ENCODE peak calls at places on chromosomes 3 and 15, in six cellular contexts. M is fibroblast of lung, N is GM23248, T is heart right ventricle, W is foreskin keratinocyte, O is cardiac muscle cell. P is an unnamed sample.

GRCh38 chr3:81255463-81255862 is 506.0 kb downstream of the GBE1 start:
- DNase-seq in W (no peak), N (peak; percentile 1), M (no peak), T (no peak), O (no peak), P (no peak)

GRCh38 chr3:48694610-48695051 is 8.9 kb upstream of the NCKIPSD start:
- DNase-seq in O (no peak), T (peak; percentile 73), N (peak; percentile 97), W (peak; percentile 71), M (peak; percentile 87), P (no peak)

GRCh38 chr15:100987143-100987542 is 68.0 kb downstream of the LRRK1 start:
- DNase-seq in O (no peak), W (no peak), M (no peak), N (peak; percentile 67), T (no peak), P (no peak)

GRCh38 chr15:71124937-71125755 is 9.9 kb downstream of the THSD4 start:
- DNase-seq in T (no peak), M (no peak), N (no peak), W (no peak), O (no peak), P (no peak)

GRCh38 chr3:136366289-136366688 is 116.1 kb downstream of the PCCB start:
- DNase-seq in W (peak; percentile 21), O (no peak), M (peak; percentile 29), N (peak; percentile 58), T (no peak), P (peak; percentile 57)

GRCh38 chr15:25693321-25694237 is 169.5 kb downstream of the ATP10A start:
- DNase-seq in O (peak; percentile 64), M (peak; percentile 23), W (no peak), T (peak; percentile 54), N (peak; percentile 48), P (peak; percentile 63)

GRCh38 chr3:17949116-17949515 is 206.7 kb upstream of the TBC1D5 start:
- DNase-seq in O (no peak), N (no peak), T (no peak), W (no peak), M (no peak), P (no peak)

GRCh38 chr15:100767002-100767825 is 112.4 kb upstream of the ALDH1A3 start:
- DNase-seq in M (no peak), N (no peak), T (no peak), O (no peak), W (no peak), P (no peak)

GRCh38 chr3:29057326-29057725 is 223.5 kb upstream of the RBMS3 start:
- DNase-seq in N (peak; percentile 85), T (no peak), W (peak; percentile 72), M (peak; percentile 84), O (no peak), P (no peak)

GRCh38 chr3:141050913-141051632 is at the start of gene SPSB4:
- DNase-seq in T (peak; percentile 77), M (peak; percentile 68), W (no peak), N (peak; percentile 53), O (peak; percentile 95), P (peak; percentile 95)

GRCh38 chr3:15860014-15860934 is 62.5 kb upstream of the ANKRD28 start:
- DNase-seq in N (peak; percentile 72), O (peak; percentile 51), T (no peak), M (peak; percentile 53), W (peak; percentile 43), P (peak; percentile 61)

GRCh38 chr3:18513091-18513490 is 88.0 kb upstream of the SATB1 start:
- DNase-seq in N (no peak), O (no peak), W (no peak), T (no peak), M (no peak), P (no peak)

GRCh38 chr3:127820871-127821853 is 1.2 kb downstream of the MGLL start:
- DNase-seq in M (peak; percentile 11), T (no peak), W (no peak), N (peak; percentile 39), O (no peak), P (no peak)

GRCh38 chr15:57772223-57772957 is 65.9 kb downstream of the POLR2M start:
- DNase-seq in N (peak; percentile 74), T (no peak), W (peak; percentile 32), M (peak; percentile 4), O (no peak), P (no peak)

GRCh38 chr3:58793052-58793451 is 126.5 kb upstream of the FAM3D start:
- DNase-seq in T (no peak), W (no peak), N (peak; percentile 19), M (peak; percentile 71), O (no peak), P (no peak)

GRCh38 chr3:126442099-126442848 is 33.4 kb downstream of the ZXDC start:
- DNase-seq in T (peak; percentile 55), N (no peak), M (no peak), O (no peak), W (no peak), P (no peak)

GRCh38 chr3:158260392-158260791 is 150.5 kb downstream of the RSRC1 start:
- DNase-seq in N (no peak), W (no peak), M (peak; percentile 6), O (peak; percentile 6), T (no peak), P (peak; percentile 71)

GRCh38 chr3:115683305-115683704 is 60.0 kb downstream of the GAP43 start:
- DNase-seq in T (no peak), O (no peak), W (no peak), M (no peak), N (no peak), P (no peak)

GRCh38 chr3:42668403-42668740 is 14.9 kb downstream of the ZBTB47 start:
- DNase-seq in M (no peak), N (no peak), W (no peak), O (no peak), T (no peak), P (no peak)

GRCh38 chr3:43281020-43281419 is 5.3 kb upstream of the SNRK start:
- DNase-seq in W (no peak), T (no peak), M (no peak), O (no peak), N (no peak), P (no peak)

GRCh38 chr3:4570840-4571621 is 77.9 kb downstream of the ITPR1 start:
- DNase-seq in O (no peak), T (no peak), W (no peak), M (no peak), N (no peak), P (no peak)

DNA sequence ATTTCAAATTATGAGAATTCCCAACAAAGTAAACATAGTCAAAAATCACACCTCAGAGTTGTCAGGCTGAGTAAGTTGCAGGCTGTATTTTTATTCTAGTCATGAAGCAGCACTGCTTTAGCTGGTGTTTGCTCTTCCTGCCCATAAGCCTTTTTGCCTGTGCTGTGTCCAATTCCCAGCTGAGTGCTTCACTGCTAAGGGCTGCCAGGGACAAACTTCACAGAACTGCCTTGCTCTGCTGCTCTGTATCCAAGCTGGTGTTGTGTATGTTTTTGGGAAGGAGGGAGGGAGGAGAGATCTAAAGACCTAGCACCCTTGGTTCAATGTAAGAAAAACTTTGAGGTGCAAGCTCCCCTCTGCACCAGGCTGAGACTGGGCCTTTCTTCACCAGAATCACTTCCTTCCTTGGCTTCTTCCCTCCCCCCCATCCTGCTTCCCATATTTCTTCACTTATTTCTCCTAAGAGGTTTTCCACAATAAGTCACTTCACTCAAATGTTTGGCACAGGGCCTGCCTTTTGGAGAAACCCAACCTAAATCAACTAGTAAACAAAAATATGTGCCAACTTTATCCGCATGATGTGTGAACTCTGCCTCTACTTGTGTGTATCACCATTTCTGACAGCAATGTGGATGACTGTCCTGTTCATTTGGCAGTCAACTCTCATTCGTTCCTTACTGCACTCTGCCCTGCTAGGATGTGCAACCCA is 156.1 kb downstream of the TBL1XR1 start:
- DNase-seq in W (no peak), T (no peak), M (peak; percentile 51), N (peak; percentile 39), O (peak; percentile 15), P (no peak)
- H3K27ac ChIP-seq in W (no peak overlapping the region), T (peak overlapping the region; percentile 27), M (peak overlapping the region; percentile 41), N (no peak overlapping the region), O (peak overlapping the region; percentile 43), P (no peak overlapping the region)

DNA sequence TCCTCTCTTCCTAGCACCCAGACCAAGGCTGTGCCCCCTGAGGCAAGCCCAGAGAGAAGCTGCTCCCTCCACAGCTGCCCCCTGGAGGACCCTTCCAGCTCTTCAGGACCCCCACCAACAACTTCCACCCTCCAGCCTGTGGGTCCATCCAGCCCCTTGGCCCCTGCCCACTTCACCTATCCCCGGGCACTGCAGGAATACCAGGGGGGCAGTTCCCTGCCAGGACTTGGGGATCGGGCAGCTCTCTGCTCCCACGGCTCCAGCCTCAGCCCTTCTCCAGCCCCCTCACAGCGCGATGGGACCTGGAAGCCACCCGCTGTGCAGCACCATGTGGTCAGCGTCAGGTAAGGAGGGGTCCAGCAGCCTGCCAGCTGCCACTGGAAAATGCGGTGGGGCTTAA is 5.6 kb downstream of the DISP2 start:
- DNase-seq in N (no peak), T (no peak), O (no peak), M (no peak), W (no peak), P (no peak)
- H3K27me3 ChIP-seq in N (peaks cover 4% of the 10 kb centered on the region), T (no peaks in the 10 kb centered on the region), O (peaks cover 16% of the 10 kb centered on the region), M (peaks cover 24% of the 10 kb centered on the region), W (no peaks in the 10 kb centered on the region), P (peaks cover 4% of the 10 kb centered on the region)

GRCh38 chr3:106566277-106566676 is 697.5 kb upstream of the CBLB start:
- DNase-seq in T (no peak), M (no peak), O (no peak), N (no peak), W (no peak), P (no peak)

DNA sequence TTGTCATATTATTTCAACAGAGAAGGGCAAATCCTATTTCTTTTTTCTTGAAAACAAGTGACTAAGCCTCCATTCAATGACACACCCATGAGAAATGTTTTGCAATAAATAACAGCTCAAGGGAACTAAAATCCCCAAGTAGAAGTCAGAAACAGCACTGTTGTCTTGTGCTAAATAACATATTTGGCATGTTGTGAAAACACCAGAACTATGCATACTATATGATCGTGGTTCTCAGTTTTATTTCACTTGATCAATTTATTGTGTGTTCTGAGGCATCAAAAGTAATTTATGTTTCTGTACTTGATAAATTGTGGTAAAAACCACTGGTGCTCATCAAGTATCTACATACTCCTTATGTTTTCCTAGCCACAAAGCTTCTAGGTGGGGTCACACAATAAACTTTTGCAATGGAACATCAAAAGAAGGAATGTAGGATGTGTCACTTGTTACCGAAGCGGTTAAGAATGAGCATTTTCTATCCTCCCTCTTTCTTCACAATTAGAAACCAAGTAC is 691.7 kb upstream of the CBLB start:
- DNase-seq in M (peak; percentile 87), W (peak; percentile 67), N (peak; percentile 89), O (no peak), T (no peak), P (no peak)
- H3K27ac ChIP-seq in M (no peak overlapping the region), W (peak overlapping the region; percentile 15), N (peak overlapping the region; percentile 90), O (no peak overlapping the region), T (no peak overlapping the region), P (no peak overlapping the region)

GRCh38 chr15:96802870-96803269 is 472.4 kb downstream of the NR2F2 start:
- DNase-seq in T (no peak), M (no peak), O (no peak), W (no peak), N (no peak), P (no peak)

GRCh38 chr15:96807361-96807760 is 476.9 kb downstream of the NR2F2 start:
- DNase-seq in T (no peak), M (no peak), O (no peak), W (no peak), N (no peak), P (no peak)

DNA sequence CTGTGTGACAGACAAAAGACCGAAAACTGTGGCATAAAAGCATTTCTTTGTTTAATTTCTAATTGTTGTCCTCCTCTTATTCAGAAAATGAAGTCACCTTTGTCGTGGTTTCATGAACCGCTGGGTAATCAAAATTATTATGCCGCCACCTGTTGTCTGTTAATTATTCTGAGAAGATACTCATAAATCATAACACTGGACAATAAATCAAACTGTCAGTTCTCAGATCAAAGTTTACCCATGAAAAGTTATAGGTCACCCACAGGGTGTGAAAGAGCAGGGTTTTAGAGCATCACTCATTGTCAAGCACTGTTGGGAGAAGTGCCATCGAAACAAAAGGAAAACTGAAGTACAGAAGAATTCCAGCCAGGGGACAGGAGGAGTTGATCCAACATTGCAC is 474.3 kb downstream of the NR2F2 start:
- DNase-seq in M (no peak), W (no peak), N (no peak), T (no peak), O (no peak), P (no peak)
- H3K27me3 ChIP-seq in M (no peaks in the 10 kb centered on the region), W (no peaks in the 10 kb centered on the region), N (no peaks in the 10 kb centered on the region), T (no peaks in the 10 kb centered on the region), O (no peaks in the 10 kb centered on the region), P (no peaks in the 10 kb centered on the region)

P was measured in SJCRH30.